ENCODE peak calls at places on chromosomes 2 and 18, in nine cellular contexts. U is T-helper 1 cell, C is lower lobe of right lung, L is glutamatergic neuron, N is left cardiac atrium, S is cortex of kidney, V is cardiac muscle cell, M is NCI-H1694, A is HFF-Myc. G is an unnamed sample.

GRCh38 chr2:136284226-136285119 is 166.5 kb upstream of the CXCR4 start:
- DNase-seq in V (no peak), S (no peak), N (no peak), M (no peak), C (no peak), L (no peak), U (no peak), A (no peak), G (no peak)

GRCh38 chr2:145076085-145076484 is 556.2 kb upstream of the ZEB2 start:
- DNase-seq in V (no peak), S (no peak), C (no peak), U (no peak), L (no peak), N (no peak), M (no peak), A (no peak), G (no peak)

GRCh38 chr2:173441222-173441621 is 86.5 kb downstream of the CDCA7 start:
- DNase-seq in A (no peak), U (no peak), C (no peak), M (peak), L (no peak), S (no peak), V (peak), N (no peak), G (no peak)

GRCh38 chr2:99701503-99701902 is 211.7 kb upstream of the REV1 start:
- DNase-seq in C (no peak), M (no peak), A (no peak), S (no peak), U (no peak), V (no peak), N (no peak), L (no peak), G (no peak)

GRCh38 chr2:159098815-159099455 is 130.5 kb downstream of the TANC1 start:
- DNase-seq in A (no peak), V (peak), S (no peak), N (no peak), U (peak), M (no peak), C (no peak), L (no peak), G (no peak)

GRCh38 chr2:9423922-9424272 is 443 bp downstream of the CPSF3 start:
- DNase-seq in M (peak), V (peak), C (no peak), L (no peak), N (no peak), A (no peak), S (no peak), U (peak), G (no peak)

GRCh38 chr2:238139141-238139840 is 823 bp downstream of the KLHL30 start:
- DNase-seq in L (no peak), M (no peak), U (no peak), N (peak), A (no peak), S (no peak), C (no peak), V (no peak), G (no peak)

GRCh38 chr2:98576666-98577312 is 31.5 kb downstream of the COA5 start:
- DNase-seq in U (no peak), V (no peak), M (no peak), A (no peak), N (no peak), L (no peak), C (no peak), S (no peak), G (no peak)

GRCh38 chr2:25103287-25103871 is 61.5 kb downstream of the EFR3B start:
- DNase-seq in A (no peak), U (no peak), M (no peak), L (no peak), S (no peak), V (peak), N (peak), C (no peak), G (no peak)

GRCh38 chr2:86006524-86006923 is 99.2 kb downstream of the POLR1A start:
- DNase-seq in M (no peak), C (no peak), V (no peak), A (no peak), L (no peak), U (no peak), N (no peak), S (no peak), G (no peak)

GRCh38 chr18:79597176-79598045 is 82.2 kb upstream of the CTDP1 start:
- DNase-seq in C (peak), M (no peak), L (no peak), U (no peak), N (peak), A (no peak), S (no peak), V (no peak), G (no peak)

GRCh38 chr2:144403940-144404339 is 116.0 kb downstream of the ZEB2 start:
- DNase-seq in A (no peak), M (peak), V (no peak), S (no peak), U (no peak), N (peak), C (no peak), L (peak), G (no peak)

GRCh38 chr18:75454022-75454795 is 26.7 kb upstream of the SMIM21 start:
- DNase-seq in C (no peak), M (no peak), N (no peak), U (no peak), V (no peak), L (no peak), A (no peak), S (no peak), G (no peak)

GRCh38 chr18:59063300-59063895 is 76.3 kb upstream of the SEC11C start:
- DNase-seq in U (no peak), M (no peak), N (no peak), A (no peak), C (no peak), S (no peak), V (no peak), L (no peak), G (no peak)

GRCh38 chr2:196660264-196660663 is 20.7 kb downstream of the CCDC150 start:
- DNase-seq in U (no peak), A (no peak), N (no peak), M (no peak), L (no peak), V (peak), S (no peak), C (no peak), G (no peak)

GRCh38 chr2:70748002-70748779 is 19.8 kb downstream of the ADD2 start:
- DNase-seq in A (no peak), M (no peak), N (no peak), L (no peak), C (no peak), U (no peak), S (no peak), V (no peak), G (no peak)

GRCh38 chr2:64277101-64277849 is 133.1 kb upstream of the PELI1 start:
- DNase-seq in N (no peak), A (no peak), U (peak), M (no peak), L (no peak), C (no peak), S (no peak), V (no peak), G (no peak)

GRCh38 chr2:219249203-219249980 is 3.7 kb upstream of the TUBA4B start:
- DNase-seq in S (no peak), L (no peak), A (peak), V (peak), N (peak), C (peak), M (peak), U (peak), G (no peak)

GRCh38 chr2:20042531-20042930 is 8.9 kb downstream of the LAPTM4A start:
- DNase-seq in L (no peak), A (no peak), S (no peak), M (no peak), N (no peak), U (no peak), V (peak), C (no peak), G (no peak)

GRCh38 chr2:200302940-200303727 is 3.4 kb upstream of the SPATS2L start:
- DNase-seq in A (no peak), V (peak), C (no peak), N (no peak), L (no peak), U (peak), M (no peak), S (no peak), G (peak)

GRCh38 chr2:3449936-3450335 is 69.4 kb downstream of the ADI1 start:
- DNase-seq in A (no peak), V (no peak), M (no peak), N (no peak), U (no peak), L (no peak), S (no peak), C (no peak), G (no peak)

GRCh38 chr2:142290931-142291330 is 160.1 kb upstream of the LRP1B start:
- DNase-seq in A (no peak), C (no peak), V (no peak), N (no peak), M (no peak), S (no peak), L (no peak), U (no peak), G (no peak)

GRCh38 chr2:101175991-101176390 is 24.8 kb upstream of the TBC1D8 start:
- DNase-seq in N (no peak), U (no peak), A (no peak), C (no peak), L (no peak), V (peak), S (no peak), M (no peak), G (no peak)

GRCh38 chr2:46878886-46879285 is 36.7 kb downstream of the MCFD2 start:
- DNase-seq in C (no peak), A (no peak), U (no peak), M (no peak), N (peak), S (no peak), V (peak), L (peak), G (no peak)

GRCh38 chr2:198717451-198717850 is 740.3 kb downstream of the SATB2 start:
- DNase-seq in U (no peak), N (no peak), S (no peak), L (no peak), V (no peak), A (no peak), M (no peak), C (no peak), G (no peak)

GRCh38 chr2:15425707-15426106 is 135.4 kb downstream of the NBAS start:
- DNase-seq in L (no peak), V (no peak), S (no peak), C (no peak), A (no peak), M (no peak), U (no peak), N (no peak), G (no peak)

GRCh38 chr18:44880170-44880569 is 199.5 kb downstream of the SETBP1 start:
- DNase-seq in C (no peak), V (peak), U (no peak), N (no peak), A (no peak), L (no peak), M (no peak), S (no peak), G (no peak)

GRCh38 chr2:174009488-174010223 is 44.5 kb upstream of the SP3 start:
- DNase-seq in M (no peak), S (no peak), N (no peak), L (no peak), V (no peak), U (no peak), A (no peak), C (no peak), G (no peak)

GRCh38 chr2:239186516-239186915 is 214.3 kb downstream of the HDAC4 start:
- DNase-seq in U (no peak), V (no peak), N (no peak), L (peak), A (no peak), S (no peak), M (no peak), C (no peak), G (no peak)

GRCh38 chr18:26493021-26493420 is 55.3 kb downstream of the KCTD1 start:
- DNase-seq in U (no peak), S (no peak), C (no peak), L (no peak), N (no peak), V (peak), A (no peak), M (no peak), G (no peak)

GRCh38 chr2:240732184-240732583 is 40.5 kb downstream of the AQP12A start:
- DNase-seq in C (no peak), L (no peak), M (no peak), A (no peak), U (no peak), N (no peak), V (no peak), S (no peak), G (no peak)

GRCh38 chr2:198456418-198456817 is 652.0 kb downstream of the PLCL1 start:
- DNase-seq in V (no peak), S (no peak), A (no peak), L (no peak), M (no peak), N (no peak), U (no peak), C (no peak), G (no peak)

GRCh38 chr2:149261672-149262071 is 68.7 kb upstream of the LYPD6 start:
- DNase-seq in U (no peak), V (no peak), N (no peak), A (no peak), C (no peak), L (no peak), S (no peak), M (no peak), G (no peak)

GRCh38 chr2:163210430-163210918 is 371.9 kb upstream of the KCNH7 start:
- DNase-seq in C (no peak), M (no peak), A (no peak), N (no peak), S (no peak), U (no peak), V (peak), L (no peak), G (no peak)

G was measured in 8988T.